ENCODE peak calls at places on chromosomes 5 and 9, in ten cellular contexts. E is AG10803, G is heart left ventricle, R is MM.1S, T is dorsolateral prefrontal cortex, C is foreskin fibroblast, W is BE2C, K is IMR-90, Q is tibial nerve, I is fibroblast of villous mesenchyme. F is an unnamed sample.

GRCh38 chr5:6359941-6360683 is 18.2 kb downstream of the MED10 start:
- DNase-seq in E (no peak), G (no peak), R (no peak), T (no peak), C (no peak), W (peak; percentile 30), K (no peak), Q (no peak), I (no peak), F (no peak)

GRCh38 chr5:122311888-122312669 is at the start of gene SNCAIP:
- DNase-seq in E (peak; percentile 41), G (peak; percentile 54), R (peak; percentile 65), T (peak; percentile 29), C (peak; percentile 47), W (peak; percentile 52), K (peak; percentile 64), Q (no peak), I (peak; percentile 39), F (peak; percentile 47)

GRCh38 chr5:153959134-153959957 is 79.4 kb downstream of the FAM114A2 start:
- DNase-seq in E (peak; percentile 94), G (no peak), R (no peak), T (no peak), C (peak; percentile 67), W (no peak), K (peak; percentile 45), Q (no peak), I (peak; percentile 18), F (peak; percentile 46)

GRCh38 chr5:33691846-33692245 is 199.9 kb downstream of the ADAMTS12 start:
- DNase-seq in E (no peak), G (no peak), R (no peak), T (no peak), C (peak; percentile 37), W (no peak), K (no peak), Q (no peak), I (no peak), F (no peak)

GRCh38 chr5:68740204-68740910 is 353.5 kb upstream of the SLC30A5 start:
- DNase-seq in E (no peak), G (no peak), R (no peak), T (no peak), C (no peak), W (no peak), K (no peak), Q (no peak), I (no peak), F (no peak)

GRCh38 chr5:132729896-132730295 is 7.5 kb downstream of the KIF3A start:
- DNase-seq in E (no peak), G (no peak), R (no peak), T (no peak), C (no peak), W (no peak), K (no peak), Q (no peak), I (no peak), F (no peak)

GRCh38 chr5:39231705-39232525 is 12.6 kb upstream of the FYB1 start:
- DNase-seq in E (peak; percentile 5), G (no peak), R (peak; percentile 89), T (no peak), C (no peak), W (no peak), K (no peak), Q (no peak), I (no peak), F (peak; percentile 5)

GRCh38 chr5:104267282-104268015 is 704.9 kb upstream of the NUDT12 start:
- DNase-seq in E (no peak), G (no peak), R (no peak), T (no peak), C (no peak), W (no peak), K (no peak), Q (no peak), I (peak; percentile 52), F (no peak)

GRCh38 chr9:107487521-107488399 is 1.8 kb downstream of the KLF4 start:
- DNase-seq in E (peak; percentile 61), G (peak; percentile 43), R (no peak), T (peak; percentile 43), C (no peak), W (peak; percentile 64), K (no peak), Q (peak; percentile 36), I (peak; percentile 65), F (peak; percentile 50)

GRCh38 chr9:86549434-86549833 is 195.2 kb upstream of the TUT7 start:
- DNase-seq in E (peak; percentile 99), G (no peak), R (no peak), T (no peak), C (peak; percentile 99), W (no peak), K (peak; percentile 99), Q (no peak), I (peak; percentile 81), F (peak; percentile 77)

DNA sequence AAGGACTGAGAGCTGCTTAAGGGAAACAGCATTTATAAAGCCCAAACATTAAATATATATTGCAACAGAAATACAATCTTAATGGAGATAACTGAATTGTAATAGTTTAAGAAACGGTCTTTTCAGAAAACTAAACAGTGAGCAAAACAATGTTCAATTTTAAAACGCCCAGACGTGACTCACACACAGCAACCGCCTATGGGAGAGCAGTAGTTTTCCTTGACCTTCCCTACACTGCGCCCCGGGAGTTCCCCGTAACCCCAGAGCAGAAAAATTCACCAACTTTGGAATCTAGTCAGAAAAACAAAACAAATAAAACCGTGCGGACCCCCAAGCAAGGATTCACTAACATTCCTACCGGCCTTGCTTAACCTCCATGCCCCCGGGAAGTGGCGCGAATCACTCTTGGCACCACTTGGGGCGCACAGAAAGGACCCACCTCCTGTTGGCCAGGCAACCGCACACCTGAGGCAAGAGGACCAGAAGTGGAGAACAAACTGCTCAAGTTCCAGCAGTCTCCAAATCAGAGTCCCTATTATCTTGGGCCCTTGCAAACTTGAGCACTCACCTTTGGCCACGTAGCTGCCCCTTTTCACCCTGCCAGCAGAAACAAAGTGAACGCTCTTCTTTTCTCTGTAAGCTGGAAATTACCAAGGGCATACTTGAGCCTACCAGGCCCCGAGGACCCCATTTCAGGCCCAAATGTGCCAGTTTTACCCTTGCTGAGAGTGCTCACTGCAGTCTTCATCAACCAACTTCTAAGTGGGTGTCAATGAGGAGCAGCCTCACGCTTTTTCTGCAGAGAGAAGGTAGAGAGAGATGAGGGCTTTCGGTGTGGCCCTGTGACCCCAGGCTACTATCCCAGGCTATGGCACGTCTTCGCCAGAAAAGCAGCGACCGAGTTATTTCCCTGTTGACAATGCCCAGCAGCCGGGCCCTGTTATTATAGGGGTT is 189.7 kb downstream of the MEF2C start:
- DNase-seq in E (no peak), G (no peak), R (no peak), T (no peak), C (no peak), W (no peak), K (no peak), Q (no peak), I (no peak), F (peak; percentile 12)
- H3K4me3 ChIP-seq in E (no peak overlapping the region), G (no peak overlapping the region), R (no peak overlapping the region), T (peak overlapping the region; percentile 60), C (no peak overlapping the region), W (no peak overlapping the region), K (no peak overlapping the region), Q (no peak overlapping the region), I (no peak overlapping the region), F (no peak overlapping the region)

GRCh38 chr5:52360985-52361384 is 426.7 kb upstream of the ITGA1 start:
- DNase-seq in E (no peak), G (no peak), R (no peak), T (no peak), C (no peak), W (no peak), K (no peak), Q (no peak), I (no peak), F (no peak)

GRCh38 chr5:52359261-52359660 is 428.5 kb upstream of the ITGA1 start:
- DNase-seq in E (no peak), G (no peak), R (no peak), T (no peak), C (no peak), W (no peak), K (no peak), Q (no peak), I (no peak), F (no peak)

GRCh38 chr5:52356311-52356918 is 431.3 kb upstream of the ITGA1 start:
- DNase-seq in E (peak; percentile 1), G (no peak), R (peak; percentile 54), T (no peak), C (no peak), W (no peak), K (peak; percentile 2), Q (no peak), I (peak; percentile 4), F (peak; percentile 2)
- TF ChIP-seq CTCF in E (peak; percentile 64), G (peak; percentile 36), R (peak; percentile 87), T (peak; percentile 51), C (peak; percentile 52), W (peak; percentile 91), K (peak; percentile 62), Q (no peak), I (peak; percentile 58), F (peak; percentile 56)

GRCh38 chr9:131677445-131678180 is 62.3 kb downstream of the RAPGEF1 start:
- DNase-seq in E (peak; percentile 70), G (no peak), R (peak; percentile 80), T (no peak), C (peak; percentile 59), W (no peak), K (peak; percentile 83), Q (no peak), I (peak; percentile 87), F (peak; percentile 79)

GRCh38 chr9:131675437-131676022 is 64.3 kb downstream of the RAPGEF1 start:
- DNase-seq in E (no peak), G (no peak), R (peak; percentile 15), T (no peak), C (no peak), W (no peak), K (no peak), Q (no peak), I (no peak), F (no peak)

GRCh38 chr9:131678499-131679111 is 61.3 kb downstream of the RAPGEF1 start:
- DNase-seq in E (peak; percentile 96), G (peak; percentile 73), R (peak; percentile 96), T (peak; percentile 68), C (peak; percentile 97), W (no peak), K (peak; percentile 98), Q (peak; percentile 70), I (peak; percentile 95), F (peak; percentile 97)

GRCh38 chr9:131676431-131676972 is 63.4 kb downstream of the RAPGEF1 start:
- DNase-seq in E (peak; percentile 20), G (no peak), R (peak; percentile 96), T (no peak), C (no peak), W (no peak), K (no peak), Q (no peak), I (no peak), F (peak; percentile 15)

GRCh38 chr9:131677051-131677444 is 62.8 kb downstream of the RAPGEF1 start:
- DNase-seq in E (peak; percentile 51), G (no peak), R (no peak), T (no peak), C (no peak), W (no peak), K (peak; percentile 55), Q (no peak), I (no peak), F (no peak)
- H3K4me3 ChIP-seq in E (no peak overlapping the region), G (no peak overlapping the region), R (peak overlapping the region; percentile 56), T (no peak overlapping the region), C (no peak overlapping the region), W (no peak overlapping the region), K (no peak overlapping the region), Q (no peak overlapping the region), I (peak overlapping the region; percentile 1), F (no peak overlapping the region)

DNA sequence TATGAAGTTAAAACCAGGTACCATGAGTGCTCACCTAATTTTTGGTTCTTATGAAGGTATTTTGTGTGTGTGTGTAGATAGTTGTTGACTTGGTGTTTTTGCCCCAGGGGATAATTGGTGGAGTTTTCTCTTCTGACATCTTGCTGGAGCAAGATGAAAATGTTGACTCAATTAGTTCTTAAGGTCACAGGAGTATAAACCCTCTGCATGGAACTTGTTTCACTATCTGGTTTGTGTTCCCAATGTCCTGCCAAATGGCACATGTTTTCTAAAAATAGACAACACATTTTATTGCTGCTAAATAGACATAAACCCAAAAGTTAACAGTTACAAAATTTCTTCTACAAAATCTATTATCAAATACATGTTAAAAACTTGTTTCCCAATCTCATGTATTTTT is 180.9 kb downstream of the FAM170A start:
- DNase-seq in E (no peak), G (no peak), R (no peak), T (no peak), C (no peak), W (no peak), K (no peak), Q (no peak), I (peak; percentile 30), F (no peak)
- TF ChIP-seq CTCF in E (no peak), G (no peak), R (no peak), T (no peak), C (no peak), W (no peak), K (no peak), Q (no peak), I (no peak), F (no peak)